ENCODE peak calls at places on chromosomes 16 and 17, in seven cellular contexts. N, D, Y, R, W, X and U are unnamed samples.

GRCh38 chr17:77915594-77916021 is 42.9 kb upstream of the TNRC6C start:
- DNase-seq in N (no peak), D (no peak), Y (peak), R (no peak), W (no peak), X (peak), U (peak)

GRCh38 chr17:61863801-61864126 is 436 bp upstream of the BRIP1 start:
- DNase-seq in N (no peak), D (no peak), Y (no peak), R (no peak), W (no peak), X (no peak), U (no peak)

GRCh38 chr16:1137604-1138003 is 15.3 kb upstream of the CACNA1H start:
- DNase-seq in N (no peak), D (peak), Y (no peak), R (no peak), W (no peak), X (no peak), U (no peak)

GRCh38 chr17:7403043-7403901 is 625 bp downstream of the TMEM256 start:
- DNase-seq in N (no peak), D (no peak), Y (no peak), R (no peak), W (no peak), X (no peak), U (peak)

GRCh38 chr16:89952049-89952448 is 3.5 kb downstream of the DEF8 start:
- DNase-seq in N (no peak), D (no peak), Y (no peak), R (no peak), W (no peak), X (no peak), U (no peak)

GRCh38 chr16:87657621-87658192 is 55.4 kb downstream of the JPH3 start:
- DNase-seq in N (no peak), D (peak), Y (no peak), R (no peak), W (no peak), X (no peak), U (peak)

GRCh38 chr16:22663389-22664064 is 150.4 kb upstream of the HS3ST2 start:
- DNase-seq in N (no peak), D (no peak), Y (no peak), R (no peak), W (no peak), X (no peak), U (no peak)

GRCh38 chr16:23245268-23245667 is 56.8 kb upstream of the SCNN1B start:
- DNase-seq in N (no peak), D (no peak), Y (peak), R (no peak), W (peak), X (no peak), U (no peak)

GRCh38 chr16:15879255-15879804 is 9.1 kb downstream of the CEP20 start:
- DNase-seq in N (no peak), D (no peak), Y (no peak), R (no peak), W (no peak), X (no peak), U (no peak)

GRCh38 chr16:89048871-89049422 is 44.7 kb upstream of the ACSF3 start:
- DNase-seq in N (no peak), D (no peak), Y (no peak), R (no peak), W (no peak), X (no peak), U (no peak)

GRCh38 chr17:7557825-7558543 is 566 bp upstream of the TNFSF13 start:
- DNase-seq in N (no peak), D (peak), Y (peak), R (peak), W (peak), X (peak), U (peak)

GRCh38 chr16:19210175-19210924 is 42.3 kb downstream of the SYT17 start:
- DNase-seq in N (no peak), D (no peak), Y (no peak), R (no peak), W (no peak), X (no peak), U (no peak)

GRCh38 chr16:80570106-80570478 is 29.3 kb downstream of the DYNLRB2 start:
- DNase-seq in N (no peak), D (no peak), Y (no peak), R (peak), W (no peak), X (no peak), U (no peak)

GRCh38 chr16:29896841-29897240 is 2.5 kb downstream of the SEZ6L2 start:
- DNase-seq in N (no peak), D (no peak), Y (no peak), R (no peak), W (no peak), X (no peak), U (no peak)

GRCh38 chr16:55944377-55944802 is 69.2 kb upstream of the CES5A start:
- DNase-seq in N (peak), D (peak), Y (peak), R (peak), W (peak), X (peak), U (peak)

GRCh38 chr17:76155988-76156661 is 15.1 kb upstream of the FOXJ1 start:
- DNase-seq in N (no peak), D (no peak), Y (peak), R (no peak), W (no peak), X (peak), U (no peak)